ENCODE peak calls at places on chromosomes 2 and 18, in nine cellular contexts. Q, R, Z, O, X, M, N, V and W are unnamed samples.

GRCh38 chr18:70380915-70381896 is 92.4 kb downstream of the SOCS6 start:
- DNase-seq in R (no peak), N (no peak), X (peak; percentile 52), O (no peak), Q (no peak), M (no peak), V (no peak), Z (peak; percentile 98), W (peak; percentile 75)

GRCh38 chr2:212677466-212677865 is 138.9 kb upstream of the ERBB4 start:
- DNase-seq in M (no peak), N (no peak), X (no peak), O (no peak), Z (no peak), V (no peak), Q (no peak), R (no peak), W (no peak)

GRCh38 chr2:169933124-169933711 is 106.0 kb downstream of the UBR3 start:
- DNase-seq in M (no peak), O (no peak), Z (peak; percentile 46), X (no peak), V (peak; percentile 54), Q (no peak), R (no peak), N (no peak), W (no peak)

GRCh38 chr2:65436169-65436824 is 3.9 kb upstream of the SPRED2 start:
- DNase-seq in Z (peak; percentile 89), X (peak; percentile 90), V (peak; percentile 59), Q (no peak), N (peak; percentile 89), M (peak; percentile 92), R (no peak), O (peak; percentile 93), W (peak; percentile 44)

GRCh38 chr2:187873132-187873531 is 318.9 kb upstream of the TFPI start:
- DNase-seq in Q (no peak), R (no peak), V (peak; percentile 16), O (no peak), N (no peak), Z (peak; percentile 31), M (no peak), X (no peak), W (no peak)

GRCh38 chr2:211479496-211480150 is 923.2 kb downstream of the CPS1 start:
- DNase-seq in O (no peak), V (no peak), X (no peak), R (no peak), Z (no peak), Q (no peak), N (no peak), M (no peak), W (no peak)

GRCh38 chr2:204272089-204272488 is 273.2 kb upstream of the PARD3B start:
- DNase-seq in Z (no peak), X (no peak), M (no peak), N (no peak), R (no peak), V (no peak), O (no peak), Q (no peak), W (no peak)

GRCh38 chr2:12675352-12675795 is 41.4 kb upstream of the TRIB2 start:
- DNase-seq in O (no peak), Q (no peak), X (no peak), M (no peak), V (peak; percentile 69), N (peak; percentile 64), Z (no peak), R (no peak), W (no peak)

GRCh38 chr18:43061816-43062215 is 53.7 kb downstream of the RIT2 start:
- DNase-seq in R (no peak), V (no peak), Z (no peak), Q (no peak), N (no peak), O (no peak), X (no peak), M (no peak), W (no peak)

GRCh38 chr2:226057914-226058313 is 658.4 kb downstream of the NYAP2 start:
- DNase-seq in O (no peak), Z (no peak), N (no peak), Q (no peak), X (no peak), R (no peak), V (no peak), M (no peak), W (no peak)

GRCh38 chr2:63849381-63850203 is 7.9 kb downstream of the UGP2 start:
- DNase-seq in M (no peak), Z (no peak), N (no peak), R (peak; percentile 58), Q (no peak), O (no peak), X (no peak), V (no peak), W (no peak)

GRCh38 chr2:18001671-18002070 is 123.2 kb downstream of the KCNS3 start:
- DNase-seq in X (no peak), M (no peak), Q (no peak), Z (no peak), N (no peak), O (no peak), V (no peak), R (no peak), W (no peak)

GRCh38 chr2:196131949-196132925 is 39.1 kb downstream of the STK17B start:
- DNase-seq in V (no peak), R (no peak), Q (no peak), X (no peak), N (no peak), Z (no peak), O (no peak), M (no peak), W (peak; percentile 36)

GRCh38 chr2:9596621-9597311 is 34.0 kb downstream of the YWHAQ start:
- DNase-seq in V (no peak), M (no peak), O (no peak), R (no peak), Q (no peak), X (no peak), Z (no peak), N (no peak), W (no peak)

GRCh38 chr2:190553254-190553653 is 18.7 kb upstream of the NEMP2 start:
- DNase-seq in N (no peak), X (no peak), R (no peak), O (no peak), M (no peak), Z (no peak), Q (no peak), V (no peak), W (no peak)

GRCh38 chr2:86622409-86622877 is 1.2 kb downstream of the RNF103 start:
- DNase-seq in X (peak; percentile 50), N (peak; percentile 44), M (peak; percentile 83), Q (no peak), R (no peak), O (peak; percentile 34), Z (no peak), V (peak; percentile 52), W (peak; percentile 39)

GRCh38 chr2:216692636-216693413 is 2.5 kb downstream of the IGFBP5 start:
- DNase-seq in M (no peak), N (peak; percentile 81), Z (no peak), X (peak; percentile 64), R (no peak), Q (no peak), O (peak; percentile 66), V (peak; percentile 46), W (no peak)
- TF ChIP-seq POLR2A in M (no peak), N (no peak), Z (no peak), X (no peak), R (no peak), Q (no peak), O (no peak), V (no peak), W (no peak)

DNA sequence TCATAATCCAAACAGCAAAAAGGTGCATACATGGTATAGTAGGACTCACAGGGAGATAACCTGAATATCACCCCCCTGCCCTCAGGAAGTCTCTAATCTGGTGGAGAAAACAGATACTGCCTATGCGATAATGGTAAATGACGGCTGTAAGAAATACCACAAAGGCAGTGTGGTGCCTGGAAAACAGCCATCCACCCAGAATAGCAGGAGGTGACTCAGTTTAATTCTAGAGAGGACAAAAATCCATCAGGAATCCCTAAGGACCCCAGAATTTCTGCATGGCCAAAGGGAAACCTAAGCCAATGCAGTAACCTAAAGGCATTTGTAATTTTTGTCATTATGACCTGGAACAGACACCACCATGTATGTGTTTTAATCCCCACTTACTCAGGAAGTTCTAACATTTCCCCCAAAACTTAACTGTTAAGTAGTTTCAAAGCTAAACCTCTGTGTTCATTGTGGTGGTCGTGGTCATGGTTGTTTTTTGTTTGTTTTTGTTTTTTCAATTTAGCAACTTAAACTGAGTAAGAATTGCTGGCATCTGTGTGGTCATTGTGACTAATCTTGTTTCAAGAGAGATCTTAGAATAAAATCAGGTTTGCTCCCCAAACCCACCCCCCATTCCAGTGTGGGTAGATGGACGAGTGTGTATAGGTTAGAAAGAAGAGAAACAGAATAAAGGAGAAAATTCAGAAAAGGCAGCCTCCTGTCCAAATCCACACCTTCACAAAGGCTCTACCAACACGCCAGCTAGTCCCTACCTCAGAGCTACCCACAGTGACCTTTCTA is 121.5 kb upstream of the CDCA7 start:
- DNase-seq in M (no peak), X (no peak), V (no peak), R (no peak), N (no peak), Q (no peak), O (no peak), Z (no peak), W (no peak)
- H3K4me1 ChIP-seq in M (no peaks in the 10 kb centered on the region), X (peaks cover 41% of the 10 kb centered on the region), V (no peaks in the 10 kb centered on the region), R (peaks cover 5% of the 10 kb centered on the region), N (peaks cover 5% of the 10 kb centered on the region), Q (no peaks in the 10 kb centered on the region), O (no peaks in the 10 kb centered on the region), Z (peaks cover 26% of the 10 kb centered on the region), W (no peaks in the 10 kb centered on the region)

GRCh38 chr2:136117909-136118818 is at the start of gene CXCR4:
- DNase-seq in X (peak; percentile 44), Q (no peak), O (peak; percentile 77), V (peak; percentile 52), R (peak; percentile 49), Z (no peak), N (peak; percentile 80), M (peak; percentile 98), W (peak; percentile 79)
- TF ChIP-seq POLR2A in X (peak; percentile 61), Q (peak; percentile 97), O (peak; percentile 94), V (peak; percentile 55), R (peak; percentile 35), Z (no peak), N (no peak), M (peak; percentile 96), W (peak; percentile 76)

GRCh38 chr2:143163499-143163898 is 34.3 kb downstream of the ARHGAP15 start:
- DNase-seq in V (no peak), M (no peak), Z (no peak), X (no peak), R (no peak), O (no peak), N (no peak), Q (no peak), W (no peak)
- H3K4me1 ChIP-seq in V (no peaks in the 10 kb centered on the region), M (peaks cover 13% of the 10 kb centered on the region), Z (no peaks in the 10 kb centered on the region), X (no peaks in the 10 kb centered on the region), R (no peaks in the 10 kb centered on the region), O (no peaks in the 10 kb centered on the region), N (no peaks in the 10 kb centered on the region), Q (peaks cover 3% of the 10 kb centered on the region), W (no peaks in the 10 kb centered on the region)

DNA sequence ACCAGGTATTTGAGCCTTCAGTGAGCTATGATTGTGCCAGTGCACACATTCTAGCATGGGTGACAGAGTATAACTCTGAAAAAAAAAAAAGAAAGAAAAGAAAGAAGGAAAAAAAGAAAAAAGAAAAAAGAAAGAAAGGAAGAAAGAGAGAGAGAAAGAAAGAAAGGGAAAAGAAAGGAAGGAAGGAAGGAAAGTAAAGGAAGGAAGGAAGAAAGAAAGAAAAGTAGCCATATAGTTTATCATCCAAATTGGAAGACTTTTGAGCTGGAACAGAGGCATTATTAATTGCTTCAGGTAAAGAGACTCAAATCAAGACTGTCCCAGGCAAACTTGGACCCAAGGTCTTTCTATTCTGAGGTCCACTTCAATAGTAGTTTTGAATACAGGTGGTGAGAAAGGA is 32.9 kb upstream of the ZEB2 start:
- DNase-seq in O (no peak), R (no peak), Q (no peak), M (no peak), Z (no peak), N (no peak), X (no peak), V (no peak), W (no peak)
- TF ChIP-seq POLR2A in O (no peak), R (no peak), Q (no peak), M (no peak), Z (no peak), N (no peak), X (no peak), V (no peak), W (no peak)